ENCODE peak calls at places on chromosomes 16 and 17, in five cellular contexts. J is renal cortical epithelial cell; Y is activated naive CD8-positive, alpha-beta T cell treated with anti-CD3 and anti-CD28 coated beads for 36 hours; C is GM06990; S is dermis microvascular lymphatic vessel endothelial cell. G is an unnamed sample.

GRCh38 chr17:43033947-43034622 is 9.1 kb downstream of the RND2 start:
- DNase-seq in J (no peak), Y (no peak), C (no peak), S (no peak), G (no peak)

GRCh38 chr17:76515291-76515949 is 14.2 kb upstream of the RHBDF2 start:
- DNase-seq in J (peak), Y (peak), C (peak), S (no peak), G (peak)

GRCh38 chr17:75084039-75084660 is 3.6 kb upstream of the SLC16A5 start:
- DNase-seq in J (peak), Y (peak), C (no peak), S (peak), G (peak)

GRCh38 chr17:71334041-71334781 is 786.6 kb upstream of the SOX9 start:
- DNase-seq in J (no peak), Y (no peak), C (no peak), S (no peak), G (peak)

GRCh38 chr16:74837056-74837455 is 62.4 kb upstream of the FA2H start:
- DNase-seq in J (peak), Y (no peak), C (no peak), S (no peak), G (no peak)

GRCh38 chr17:49829026-49829425 is 18.8 kb downstream of the TAC4 start:
- DNase-seq in J (no peak), Y (no peak), C (no peak), S (no peak), G (no peak)

GRCh38 chr16:70592106-70592571 is 54.2 kb upstream of the IL34 start:
- DNase-seq in J (no peak), Y (no peak), C (no peak), S (no peak), G (no peak)

GRCh38 chr16:78503501-78504110 is 404.2 kb downstream of the WWOX start:
- DNase-seq in J (peak), Y (peak), C (peak), S (peak), G (peak)

GRCh38 chr16:67674851-67675578 is 8.4 kb downstream of the C16orf86 start:
- DNase-seq in J (no peak), Y (no peak), C (no peak), S (no peak), G (no peak)

GRCh38 chr17:49132699-49133364 is at the start of gene B4GALNT2:
- DNase-seq in J (no peak), Y (peak), C (no peak), S (no peak), G (no peak)

GRCh38 chr17:1834378-1835149 is 4.8 kb downstream of the RPA1 start:
- DNase-seq in J (no peak), Y (peak), C (peak), S (no peak), G (no peak)

GRCh38 chr17:78524870-78525510 is 52.2 kb downstream of the DNAH17 start:
- DNase-seq in J (no peak), Y (no peak), C (no peak), S (no peak), G (no peak)

GRCh38 chr17:70169707-70170597 is 620 bp downstream of the KCNJ2 start:
- DNase-seq in J (peak), Y (no peak), C (no peak), S (no peak), G (peak)

GRCh38 chr17:43341705-43342600 is 56.8 kb upstream of the ARL4D start:
- DNase-seq in J (no peak), Y (peak), C (no peak), S (peak), G (peak)

GRCh38 chr17:66667090-66667489 is 167.8 kb upstream of the CACNG5 start:
- DNase-seq in J (no peak), Y (no peak), C (no peak), S (no peak), G (no peak)

GRCh38 chr17:68780561-68780960 is 174.6 kb downstream of the ABCA8 start:
- DNase-seq in J (no peak), Y (no peak), C (no peak), S (no peak), G (no peak)

GRCh38 chr17:75459590-75460267 is 3.3 kb downstream of the TMEM94 start:
- DNase-seq in J (peak), Y (no peak), C (no peak), S (no peak), G (no peak)

GRCh38 chr17:41773190-41773588 is 13.3 kb downstream of the JUP start:
- DNase-seq in J (peak), Y (no peak), C (no peak), S (peak), G (peak)

GRCh38 chr16:85031451-85031850 is 3.9 kb downstream of the KIAA0513 start:
- DNase-seq in J (no peak), Y (no peak), C (no peak), S (peak), G (no peak)